ENCODE peak calls at places on chromosome 18, in seven cellular contexts. I is fibroblast of villous mesenchyme, U is activated T-cell treated with anti-CD3 and anti-CD28 coated beads for 1 hour, T is esophagus squamous epithelium, K is retinal pigment epithelial cell, M is heart right ventricle, L is neural crest cell. W is an unnamed sample.

GRCh38 chr18:75269140-75269676 is 58.6 kb downstream of the TSHZ1 start:
- DNase-seq in I (no peak), M (no peak), K (no peak), T (no peak), L (no peak), U (no peak), W (no peak)

GRCh38 chr18:44819944-44820510 is 139.3 kb downstream of the SETBP1 start:
- DNase-seq in K (no peak), T (no peak), M (peak), L (no peak), I (no peak), U (no peak), W (no peak)

GRCh38 chr18:79197531-79197930 is 128.3 kb downstream of the ATP9B start:
- DNase-seq in K (no peak), T (no peak), I (no peak), L (no peak), M (no peak), U (no peak), W (no peak)

GRCh38 chr18:45825258-45825744 is at the start of gene SIGLEC15:
- DNase-seq in U (no peak), L (no peak), K (no peak), T (no peak), M (no peak), I (no peak), W (no peak)

GRCh38 chr18:21179590-21180220 is 62.3 kb upstream of the GREB1L start:
- DNase-seq in I (peak), M (peak), T (no peak), K (no peak), L (peak), U (peak), W (peak)

GRCh38 chr18:58761970-58762780 is 90.9 kb downstream of the MALT1 start:
- DNase-seq in K (no peak), T (no peak), M (no peak), I (no peak), U (no peak), L (no peak), W (no peak)

GRCh38 chr18:52160652-52161051 is 179.3 kb upstream of the DCC start:
- DNase-seq in T (no peak), U (no peak), K (peak), L (no peak), I (no peak), M (no peak), W (no peak)

GRCh38 chr18:8705280-8705940 is at the start of gene MTCL1:
- DNase-seq in M (peak), T (no peak), L (peak), I (peak), K (no peak), U (no peak), W (peak)

GRCh38 chr18:76459687-76460350 is 35.2 kb downstream of the ZNF516 start:
- DNase-seq in I (peak), T (no peak), K (peak), L (no peak), M (no peak), U (no peak), W (no peak)

GRCh38 chr18:10588975-10589374 is 63.1 kb downstream of the NAPG start:
- DNase-seq in M (no peak), U (no peak), I (no peak), K (no peak), L (no peak), T (no peak), W (peak)

GRCh38 chr18:23115683-23116096 is 19.6 kb upstream of the CABLES1 start:
- DNase-seq in M (no peak), K (peak), T (no peak), L (no peak), U (no peak), I (peak), W (no peak)

GRCh38 chr18:70720607-70721006 is 431.8 kb downstream of the SOCS6 start:
- DNase-seq in T (no peak), M (no peak), U (no peak), K (no peak), L (no peak), I (no peak), W (no peak)

GRCh38 chr18:37407571-37407970 is 158.0 kb downstream of the CELF4 start:
- DNase-seq in K (no peak), M (no peak), U (no peak), L (no peak), T (no peak), I (no peak), W (no peak)

GRCh38 chr18:1480309-1480708 is 575.6 kb downstream of the ADCYAP1 start:
- DNase-seq in K (no peak), I (no peak), U (no peak), T (no peak), M (no peak), L (no peak), W (no peak)

GRCh38 chr18:26215247-26215970 is 10.8 kb upstream of the TAF4B start:
- DNase-seq in L (no peak), T (no peak), I (no peak), K (no peak), M (no peak), U (peak), W (no peak)

GRCh38 chr18:56873441-56874140 is 222.4 kb downstream of the WDR7 start:
- DNase-seq in I (no peak), L (peak), K (no peak), U (no peak), M (no peak), T (no peak), W (no peak)

GRCh38 chr18:51522821-51523220 is 325.3 kb upstream of the MEX3C start:
- DNase-seq in K (no peak), U (no peak), L (no peak), M (no peak), T (no peak), I (no peak), W (no peak)

GRCh38 chr18:48675912-48676311 is 137.1 kb downstream of the CTIF start:
- DNase-seq in K (no peak), I (no peak), M (no peak), U (no peak), T (no peak), L (no peak), W (no peak)

GRCh38 chr18:50879302-50880107 is 587 bp downstream of the ME2 start:
- DNase-seq in T (no peak), I (peak), M (peak), U (peak), K (no peak), L (no peak), W (peak)

GRCh38 chr18:10490401-10491289 is 35.2 kb upstream of the NAPG start:
- DNase-seq in T (no peak), U (peak), I (no peak), K (no peak), L (no peak), M (peak), W (peak)

GRCh38 chr18:5709476-5710095 is 165.8 kb upstream of the EPB41L3 start:
- DNase-seq in K (no peak), L (no peak), M (no peak), U (no peak), I (no peak), T (no peak), W (no peak)

GRCh38 chr18:48627216-48627615 is 88.4 kb downstream of the CTIF start:
- DNase-seq in T (no peak), M (no peak), I (no peak), K (no peak), U (no peak), L (no peak), W (no peak)

GRCh38 chr18:1488957-1489356 is 584.3 kb downstream of the ADCYAP1 start:
- DNase-seq in L (no peak), I (no peak), U (no peak), K (no peak), T (no peak), M (no peak), W (no peak)

GRCh38 chr18:74023220-74023619 is 124.4 kb downstream of the FBXO15 start:
- DNase-seq in I (no peak), M (no peak), L (no peak), T (no peak), K (no peak), U (no peak), W (no peak)

GRCh38 chr18:26103579-26103978 is 13.2 kb upstream of the SS18 start:
- DNase-seq in U (peak), I (peak), K (no peak), T (no peak), M (no peak), L (peak), W (no peak)

GRCh38 chr18:44321868-44322590 is 358.7 kb upstream of the SETBP1 start:
- DNase-seq in T (no peak), M (no peak), K (no peak), I (peak), U (no peak), L (no peak), W (no peak)

GRCh38 chr18:63285332-63285731 is 34.2 kb downstream of the BCL2 start:
- DNase-seq in M (no peak), T (no peak), U (no peak), K (no peak), L (no peak), I (no peak), W (no peak)

GRCh38 chr18:24055009-24055804 is 40.7 kb downstream of the TTC39C start:
- DNase-seq in K (no peak), L (no peak), T (no peak), M (no peak), U (no peak), I (no peak), W (no peak)

GRCh38 chr18:76573325-76574025 is 78.4 kb upstream of the ZNF516 start:
- DNase-seq in K (no peak), L (no peak), M (no peak), U (no peak), I (peak), T (no peak), W (no peak)

GRCh38 chr18:42064109-42064508 is 109.1 kb downstream of the PIK3C3 start:
- DNase-seq in M (no peak), U (no peak), I (no peak), L (no peak), T (no peak), K (no peak), W (no peak)

GRCh38 chr18:28791101-28791500 is 614.2 kb upstream of the CDH2 start:
- DNase-seq in K (no peak), M (no peak), I (no peak), T (no peak), U (no peak), L (no peak), W (no peak)

GRCh38 chr18:31789409-31789808 is 28.7 kb upstream of the SLC25A52 start:
- DNase-seq in L (no peak), U (no peak), T (no peak), M (no peak), I (no peak), K (no peak), W (no peak)

W was measured in K562.